ENCODE peak calls at places on chromosomes 12 and 14, in ten cellular contexts. P is SK-N-DZ, Z is HFFc6, B is RWPE1, Y is NCI-H774, X is HuH-7, W is caudate nucleus, N is NCI-H146, C is LoVo, A is NCI-H2081. K is an unnamed sample.

GRCh38 chr12:108320503-108321293 is 18.4 kb downstream of the CMKLR1 start:
- DNase-seq in Y (no peak), C (no peak), A (no peak), X (no peak), W (no peak), Z (no peak), P (no peak), N (no peak), B (no peak), K (no peak)

GRCh38 chr14:66001356-66001755 is 484.8 kb upstream of the CCDC196 start:
- DNase-seq in W (no peak), A (no peak), B (no peak), N (no peak), X (no peak), Y (no peak), P (no peak), C (no peak), Z (no peak), K (no peak)

GRCh38 chr12:130828895-130829294 is 10.2 kb downstream of the STX2 start:
- DNase-seq in B (no peak), X (no peak), Z (no peak), P (no peak), A (no peak), N (no peak), Y (no peak), C (no peak), W (no peak), K (no peak)

GRCh38 chr12:47894068-47894467 is 10.7 kb downstream of the VDR start:
- DNase-seq in Z (no peak), Y (no peak), C (no peak), W (no peak), B (no peak), X (no peak), P (no peak), A (no peak), N (no peak), K (no peak)

GRCh38 chr12:120080043-120080400 is 36.5 kb downstream of the RAB35 start:
- DNase-seq in W (no peak), A (no peak), X (no peak), Y (no peak), Z (no peak), C (no peak), N (no peak), P (no peak), B (no peak), K (no peak)

GRCh38 chr12:109269428-109269827 is 39.7 kb downstream of the FOXN4 start:
- DNase-seq in N (no peak), B (no peak), W (no peak), A (no peak), C (no peak), X (no peak), Y (no peak), Z (no peak), P (no peak), K (no peak)

GRCh38 chr12:122527478-122527944 is 462 bp downstream of the KNTC1 start:
- DNase-seq in X (no peak), Y (peak; percentile 62), N (peak; percentile 46), C (no peak), A (no peak), B (peak; percentile 39), P (no peak), Z (no peak), W (no peak), K (no peak)

GRCh38 chr14:67556671-67557070 is 23.6 kb downstream of the PLEKHH1 start:
- DNase-seq in Y (no peak), A (no peak), W (no peak), X (no peak), Z (no peak), P (no peak), C (no peak), B (no peak), N (no peak), K (no peak)

GRCh38 chr12:119444462-119445044 is 110.0 kb downstream of the CCDC60 start:
- DNase-seq in C (peak; percentile 67), B (peak; percentile 38), W (no peak), X (peak; percentile 38), Y (peak; percentile 16), P (peak; percentile 57), Z (peak; percentile 17), A (no peak), N (peak; percentile 36), K (peak; percentile 36)

GRCh38 chr14:93207468-93208308 is 632 bp downstream of the UBR7 start:
- DNase-seq in W (no peak), Z (peak; percentile 40), B (peak; percentile 58), Y (peak; percentile 12), A (peak; percentile 44), C (peak; percentile 43), N (peak; percentile 51), X (peak; percentile 58), P (peak; percentile 47), K (peak; percentile 32)

GRCh38 chr12:123966596-123966995 is 6.0 kb downstream of the CCDC92 start:
- DNase-seq in Y (no peak), X (no peak), A (no peak), N (no peak), Z (peak; percentile 79), B (no peak), P (no peak), W (no peak), C (no peak), K (no peak)

GRCh38 chr14:47008732-47009131 is 357.2 kb upstream of the RPL10L start:
- DNase-seq in C (no peak), N (no peak), P (no peak), A (no peak), Z (no peak), B (no peak), Y (no peak), W (no peak), X (no peak), K (no peak)

GRCh38 chr14:33120966-33121365 is 182.3 kb downstream of the NPAS3 start:
- DNase-seq in X (no peak), P (no peak), Y (no peak), C (no peak), A (no peak), B (peak; percentile 41), W (no peak), Z (no peak), N (no peak), K (peak; percentile 50)

GRCh38 chr12:6226002-6226700 is 26.0 kb downstream of the CD9 start:
- DNase-seq in Z (no peak), X (no peak), Y (no peak), A (no peak), W (peak; percentile 68), P (no peak), N (no peak), C (peak; percentile 42), B (peak; percentile 70), K (no peak)

GRCh38 chr12:87383705-87384104 is 645.5 kb downstream of the C12orf50 start:
- DNase-seq in B (peak; percentile 20), X (no peak), A (no peak), C (peak; percentile 43), Z (no peak), N (peak; percentile 21), Y (no peak), W (no peak), P (no peak), K (peak; percentile 57)

GRCh38 chr12:68341822-68342221 is 9.7 kb upstream of the MDM1 start:
- DNase-seq in Z (no peak), P (no peak), A (no peak), C (no peak), W (no peak), B (no peak), Y (no peak), X (peak; percentile 18), N (no peak), K (no peak)

GRCh38 chr14:69637503-69638030 is 26.2 kb downstream of the SUSD6 start:
- DNase-seq in X (no peak), N (peak; percentile 85), W (no peak), Z (no peak), B (no peak), C (no peak), A (no peak), Y (no peak), P (peak; percentile 47), K (no peak)

GRCh38 chr14:59377991-59378720 is 87.0 kb downstream of the GPR135 start:
- DNase-seq in B (no peak), A (no peak), X (no peak), W (no peak), N (peak; percentile 8), Y (no peak), Z (no peak), C (no peak), P (no peak), K (no peak)

GRCh38 chr14:76551906-76552305 is 176.0 kb downstream of the ESRRB start:
- DNase-seq in C (no peak), P (no peak), Y (no peak), N (no peak), B (no peak), Z (no peak), X (no peak), A (no peak), W (no peak), K (no peak)

GRCh38 chr14:84959796-84960515 is 570.0 kb upstream of the FLRT2 start:
- DNase-seq in Z (no peak), A (no peak), N (no peak), P (no peak), C (no peak), W (no peak), Y (no peak), B (no peak), X (no peak), K (no peak)

GRCh38 chr14:54098536-54098935 is 141.9 kb upstream of the BMP4 start:
- DNase-seq in Z (no peak), W (no peak), X (no peak), B (no peak), P (no peak), C (peak; percentile 79), N (no peak), Y (no peak), A (no peak), K (peak; percentile 53)

GRCh38 chr12:57694459-57695019 is 607 bp downstream of the OS9 start:
- DNase-seq in Z (no peak), N (peak; percentile 59), C (peak; percentile 14), W (peak; percentile 10), P (no peak), Y (no peak), B (peak; percentile 15), A (no peak), X (no peak), K (no peak)

GRCh38 chr14:63277784-63278183 is 41.0 kb downstream of the GPHB5 start:
- DNase-seq in W (no peak), A (peak; percentile 49), N (no peak), X (no peak), P (no peak), C (no peak), B (no peak), Y (peak; percentile 59), Z (no peak), K (no peak)